ENCODE peak calls at places on chromosome 14, in five cellular contexts. H is HCT116, Z is endodermal cell, Q is stomach, B is astrocyte. F is an unnamed sample. For H3K27me3, the result is how much of the 10 kb centered on the place peaks cover.

GRCh38 chr14:56555921-56556570 is 23.6 kb upstream of the TMEM260 start:
- DNase-seq in B (peak), Q (no peak), H (peak), Z (no peak), F (peak)

GRCh38 chr14:95387826-95388445 is 68.2 kb upstream of the CLMN start:
- DNase-seq in B (no peak), Z (peak), H (no peak), Q (no peak), F (no peak)

GRCh38 chr14:100155049-100155621 is 4.3 kb downstream of the DEGS2 start:
- DNase-seq in H (peak), B (no peak), Q (no peak), Z (peak), F (no peak)

GRCh38 chr14:95256011-95256775 is 63.5 kb downstream of the CLMN start:
- DNase-seq in Z (peak), B (no peak), Q (no peak), H (no peak), F (peak)

GRCh38 chr14:49879683-49880204 is 13.1 kb upstream of the ARF6 start:
- DNase-seq in B (peak), Z (peak), Q (peak), H (peak), F (peak)

GRCh38 chr14:99118046-99118721 is 153.8 kb downstream of the BCL11B start:
- DNase-seq in Q (peak), B (no peak), H (no peak), Z (peak), F (no peak)

GRCh38 chr14:89336338-89336737 is 80.7 kb downstream of the FOXN3 start:
- DNase-seq in B (no peak), H (no peak), Q (no peak), Z (no peak), F (no peak)

GRCh38 chr14:55556929-55557623 is 22.9 kb upstream of the KTN1 start:
- DNase-seq in B (peak), Z (no peak), Q (peak), H (peak), F (peak)

GRCh38 chr14:68248481-68249255 is 429.1 kb downstream of the RAD51B start:
- DNase-seq in H (peak), B (peak), Z (peak), Q (no peak), F (no peak)

GRCh38 chr14:103014466-103015319 is 42.7 kb downstream of the CDC42BPB start:
- DNase-seq in Q (no peak), Z (peak), H (no peak), B (peak), F (no peak)

GRCh38 chr14:39109893-39110715 is 4.0 kb upstream of the GEMIN2 start:
- DNase-seq in Z (no peak), H (no peak), Q (no peak), B (no peak), F (no peak)

GRCh38 chr14:53902307-53902706 is 54.3 kb downstream of the BMP4 start:
- DNase-seq in Z (no peak), H (no peak), B (no peak), Q (no peak), F (no peak)

GRCh38 chr14:62304172-62304571 is 542.0 kb downstream of the SNAPC1 start:
- DNase-seq in H (no peak), Z (no peak), B (no peak), Q (no peak), F (no peak)

GRCh38 chr14:101714394-101714793 is 47.1 kb upstream of the PPP2R5C start:
- DNase-seq in Q (no peak), H (no peak), B (no peak), Z (no peak), F (no peak)

GRCh38 chr14:69543341-69544249 is 31.1 kb downstream of the CCDC177 start:
- DNase-seq in H (peak), B (peak), Z (peak), Q (peak), F (peak)

GRCh38 chr14:99806841-99807240 is 13.6 kb downstream of the EML1 start:
- DNase-seq in Z (no peak), H (no peak), B (no peak), Q (no peak), F (no peak)

GRCh38 chr14:54483073-54483745 is 5.6 kb downstream of the GMFB start:
- DNase-seq in B (no peak), H (no peak), Q (no peak), Z (peak), F (no peak)

GRCh38 chr14:85024931-85025330 is 505.0 kb upstream of the FLRT2 start:
- DNase-seq in Z (no peak), Q (no peak), H (no peak), B (no peak), F (no peak)

GRCh38 chr14:22598896-22599244 is 770 bp downstream of the ABHD4 start:
- DNase-seq in H (peak), Z (peak), Q (peak), B (peak), F (no peak)

GRCh38 chr14:59576332-59577294 is at the start of gene CCDC175:
- DNase-seq in B (peak), Q (peak), Z (peak), H (peak), F (peak)

GRCh38 chr14:90924618-90925345 is 108.6 kb upstream of the TTC7B start:
- DNase-seq in Q (peak), B (no peak), Z (no peak), H (no peak), F (no peak)

GRCh38 chr14:94450722-94451090 is 1.9 kb downstream of the SERPINA11 start:
- DNase-seq in Z (no peak), Q (no peak), H (no peak), B (no peak), F (no peak)

GRCh38 chr14:95058491-95058890 is 98.8 kb downstream of the DICER1 start:
- DNase-seq in Z (no peak), B (no peak), Q (no peak), H (no peak), F (no peak)

GRCh38 chr14:39740454-39740853 is 308.2 kb upstream of the FBXO33 start:
- DNase-seq in Z (no peak), B (no peak), H (no peak), Q (no peak), F (no peak)

GRCh38 chr14:103802353-103802752 is 45.0 kb downstream of the PPP1R13B start:
- DNase-seq in B (no peak), Z (no peak), Q (no peak), H (no peak), F (no peak)

GRCh38 chr14:68722186-68722585 is 70.7 kb downstream of the ZFP36L1 start:
- DNase-seq in Q (no peak), Z (no peak), H (no peak), B (no peak), F (no peak)

GRCh38 chr14:99272669-99273024 is 650 bp upstream of the BCL11B start:
- DNase-seq in Q (no peak), H (no peak), B (no peak), Z (no peak), F (no peak)

GRCh38 chr14:49852351-49853157 is at the start of gene NEMF:
- DNase-seq in Z (peak), H (peak), Q (peak), B (peak), F (peak)

GRCh38 chr14:37977481-37977880 is 230.2 kb upstream of the SSTR1 start:
- DNase-seq in Q (no peak), B (no peak), H (no peak), Z (no peak), F (no peak)

GRCh38 chr14:29927596-29928341 is at the start of gene PRKD1:
- DNase-seq in H (no peak), B (peak), Z (peak), Q (peak), F (no peak)

GRCh38 chr14:41922014-41922413 is 315.3 kb downstream of the LRFN5 start:
- DNase-seq in Z (no peak), Q (no peak), H (no peak), B (no peak), F (peak)

GRCh38 chr14:37172024-37172869 is at the start of gene SLC25A21:
- DNase-seq in Z (peak), Q (peak), H (peak), B (peak), F (peak)

GRCh38 chr14:103391048-103391447 is 5.8 kb downstream of the MARK3 start:
- DNase-seq in Q (no peak), H (peak), Z (no peak), B (peak), F (no peak)

GRCh38 chr14:87628129-87628528 is 364.9 kb downstream of the GALC start:
- DNase-seq in B (peak), H (no peak), Q (no peak), Z (no peak), F (peak)

GRCh38 chr14:43539210-43539609 is 967.9 kb downstream of the FSCB start:
- DNase-seq in B (no peak), Q (no peak), H (peak), Z (peak), F (peak)

GRCh38 chr14:36313206-36313605 is 7.2 kb downstream of the MBIP start:
- DNase-seq in H (no peak), Z (no peak), Q (no peak), B (no peak), F (no peak)

GRCh38 chr14:68866991-68867533 is 74.2 kb upstream of the ZFP36L1 start:
- DNase-seq in Q (no peak), H (no peak), Z (no peak), B (no peak), F (no peak)

GRCh38 chr14:74324945-74325361 is 22.2 kb upstream of the ABCD4 start:
- DNase-seq in B (peak), Z (peak), Q (no peak), H (no peak), F (no peak)

GRCh38 chr14:92987148-92987570 is 64.2 kb downstream of the CHGA start:
- DNase-seq in B (no peak), Q (no peak), Z (no peak), H (no peak), F (no peak)

DNA sequence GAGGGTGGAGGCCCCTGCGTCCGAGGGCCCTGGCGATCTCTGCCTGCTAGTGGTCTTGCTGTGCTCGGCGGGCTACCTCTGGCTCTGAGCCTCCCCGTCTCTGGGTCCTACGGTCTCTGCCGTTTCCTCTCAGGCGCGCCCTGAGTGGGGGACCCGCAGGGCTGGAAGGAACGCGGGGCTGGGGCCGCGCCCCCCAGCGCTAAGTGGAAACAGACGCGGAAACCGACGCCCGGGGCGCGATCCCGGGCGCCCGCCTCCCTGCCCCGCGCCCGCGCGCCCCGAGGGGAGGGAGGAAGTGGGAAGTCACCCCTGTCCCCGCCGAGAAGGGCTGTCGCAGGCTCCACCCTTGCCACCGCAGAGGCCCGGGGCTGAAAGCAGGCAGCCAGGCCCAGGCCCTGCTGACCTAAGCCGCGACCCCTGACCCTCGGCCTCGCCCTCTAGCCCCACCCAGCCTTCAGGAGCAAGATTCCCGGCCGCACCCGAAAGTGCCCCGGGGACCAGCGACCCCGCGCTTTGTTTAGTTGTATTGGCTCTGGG is 831 bp downstream of the CRIP1 start:
- DNase-seq in Q (peak), B (no peak), Z (no peak), H (no peak), F (no peak)
- H3K4me3 ChIP-seq in Q (peak), B (no peak), Z (no peak), H (peak), F (peak)

DNA sequence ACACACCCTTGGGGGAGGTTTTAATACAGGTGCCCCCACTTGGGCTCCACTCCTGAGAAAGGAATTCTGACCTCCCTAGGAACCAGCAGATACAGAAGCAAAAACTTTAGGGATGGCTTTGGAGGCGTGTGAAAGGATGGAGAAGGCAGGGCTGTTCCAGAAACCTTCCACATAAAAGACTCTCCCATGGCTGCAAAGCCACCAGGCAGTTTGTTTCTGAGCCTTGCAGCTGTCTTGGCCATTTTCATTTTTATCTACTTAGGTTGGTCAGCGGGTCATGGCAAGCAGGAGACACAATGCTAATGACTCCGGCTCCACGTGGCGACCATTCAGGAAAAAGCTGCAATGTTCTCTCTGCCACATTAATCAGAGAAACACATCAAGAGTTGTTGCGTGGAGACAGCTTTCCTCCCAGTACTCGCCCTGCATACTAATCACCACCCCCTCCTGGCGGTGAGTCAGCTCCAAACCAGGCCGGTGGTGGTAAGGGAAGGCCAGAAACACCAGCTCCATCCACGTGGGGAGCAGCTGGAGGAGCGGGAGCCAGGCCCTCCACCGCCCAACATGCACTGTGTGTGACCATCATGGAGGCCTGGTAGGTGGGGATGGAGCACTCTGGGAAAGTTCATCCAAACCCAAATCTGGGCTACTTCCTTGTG is 30.9 kb upstream of the IRF2BPL start:
- DNase-seq in Z (peak), Q (peak), H (peak), B (peak), F (no peak)
- TF ChIP-seq CTCF in Z (peak), Q (peak), H (peak), B (no peak), F (peak)

GRCh38 chr14:71932229-71932951 is at the start of gene RGS6:
- DNase-seq in B (peak), Z (peak), Q (peak), H (peak), F (no peak)
- H3K27me3 ChIP-seq in B (under half), Z (under half), Q (half or more), H (under half), F (under half)

GRCh38 chr14:105317546-105317945 is 3.0 kb downstream of the PACS2 start:
- DNase-seq in H (no peak), B (peak), Z (no peak), Q (no peak), F (no peak)
- H3K4me3 ChIP-seq in H (no peak), B (no peak), Z (no peak), Q (peak), F (no peak)

DNA sequence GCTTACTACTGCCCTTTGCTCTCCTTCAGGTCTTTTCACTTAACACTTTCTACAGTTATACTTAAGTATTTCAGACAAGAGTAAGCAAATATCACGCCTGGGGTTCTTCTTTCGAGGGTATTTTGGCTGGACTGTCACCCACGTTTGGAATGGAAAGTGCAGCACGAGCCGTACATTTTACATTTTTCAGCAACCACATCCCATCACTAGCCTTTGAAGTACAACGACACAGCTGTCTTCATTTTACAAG is 349 bp upstream of the FAM177A1 start:
- DNase-seq in H (no peak), Q (no peak), Z (no peak), B (no peak), F (no peak)
- TF ChIP-seq CTCF in H (no peak), Q (no peak), Z (no peak), B (no peak), F (no peak)

GRCh38 chr14:31133133-31133532 is 74.5 kb downstream of the HECTD1 start:
- DNase-seq in Z (no peak), Q (no peak), B (no peak), H (no peak), F (no peak)
- H3K27me3 ChIP-seq in Z (under half), Q (under half), B (under half), H (under half), F (under half)